ENCODE peak calls at places on chromosomes 1 and 21, in four cellular contexts. One of them, this sample, is unnamed.

GRCh38 chr1:22841754-22842370 is 130.8 kb downstream of the LACTBL1 start:
- DNase-seq in NCI-H1105: peak
- DNase-seq in stimulated activated CD8-positive, alpha-beta memory T cell treated with anti-CD3 and anti-CD28 coated beads, Interleukin-4, amount 100 ng/mL, for 4 hours: no peak
- DNase-seq in nephron progenitor cell: no peak
- DNase-seq in this sample: no peak

GRCh38 chr1:172928412-172928811 is 122.3 kb downstream of the TNFSF18 start:
- DNase-seq in NCI-H1105: no peak
- DNase-seq in stimulated activated CD8-positive, alpha-beta memory T cell treated with anti-CD3 and anti-CD28 coated beads, Interleukin-4, amount 100 ng/mL, for 4 hours: no peak
- DNase-seq in nephron progenitor cell: no peak
- DNase-seq in this sample: no peak

GRCh38 chr1:57963545-57963944 is 539.7 kb upstream of the DAB1 start:
- DNase-seq in NCI-H1105: peak
- DNase-seq in stimulated activated CD8-positive, alpha-beta memory T cell treated with anti-CD3 and anti-CD28 coated beads, Interleukin-4, amount 100 ng/mL, for 4 hours: no peak
- DNase-seq in nephron progenitor cell: no peak
- DNase-seq in this sample: no peak

GRCh38 chr1:187460093-187460492 is 631.3 kb downstream of the PLA2G4A start:
- DNase-seq in NCI-H1105: no peak
- DNase-seq in stimulated activated CD8-positive, alpha-beta memory T cell treated with anti-CD3 and anti-CD28 coated beads, Interleukin-4, amount 100 ng/mL, for 4 hours: no peak
- DNase-seq in nephron progenitor cell: no peak
- DNase-seq in this sample: no peak

GRCh38 chr1:162336621-162337020 is 40.0 kb downstream of the SPATA46 start:
- DNase-seq in NCI-H1105: no peak
- DNase-seq in stimulated activated CD8-positive, alpha-beta memory T cell treated with anti-CD3 and anti-CD28 coated beads, Interleukin-4, amount 100 ng/mL, for 4 hours: no peak
- DNase-seq in nephron progenitor cell: no peak
- DNase-seq in this sample: no peak

GRCh38 chr1:94047914-94048313 is 73.0 kb downstream of the ABCA4 start:
- DNase-seq in NCI-H1105: no peak
- DNase-seq in stimulated activated CD8-positive, alpha-beta memory T cell treated with anti-CD3 and anti-CD28 coated beads, Interleukin-4, amount 100 ng/mL, for 4 hours: no peak
- DNase-seq in nephron progenitor cell: no peak
- DNase-seq in this sample: no peak

GRCh38 chr1:41957568-41957967 is 38.8 kb upstream of the HIVEP3 start:
- DNase-seq in NCI-H1105: no peak
- DNase-seq in stimulated activated CD8-positive, alpha-beta memory T cell treated with anti-CD3 and anti-CD28 coated beads, Interleukin-4, amount 100 ng/mL, for 4 hours: no peak
- DNase-seq in nephron progenitor cell: no peak
- DNase-seq in this sample: no peak

GRCh38 chr1:113958691-113959090 is 20.6 kb upstream of the OLFML3 start:
- DNase-seq in NCI-H1105: no peak
- DNase-seq in stimulated activated CD8-positive, alpha-beta memory T cell treated with anti-CD3 and anti-CD28 coated beads, Interleukin-4, amount 100 ng/mL, for 4 hours: no peak
- DNase-seq in nephron progenitor cell: no peak
- DNase-seq in this sample: no peak

GRCh38 chr1:212860713-212861581 is 2.9 kb downstream of the FLVCR1 start:
- DNase-seq in NCI-H1105: no peak
- DNase-seq in stimulated activated CD8-positive, alpha-beta memory T cell treated with anti-CD3 and anti-CD28 coated beads, Interleukin-4, amount 100 ng/mL, for 4 hours: no peak
- DNase-seq in nephron progenitor cell: no peak
- DNase-seq in this sample: no peak

GRCh38 chr21:28336299-28336698 is 656.4 kb downstream of the LTN1 start:
- DNase-seq in NCI-H1105: no peak
- DNase-seq in stimulated activated CD8-positive, alpha-beta memory T cell treated with anti-CD3 and anti-CD28 coated beads, Interleukin-4, amount 100 ng/mL, for 4 hours: no peak
- DNase-seq in nephron progenitor cell: no peak
- DNase-seq in this sample: no peak

GRCh38 chr1:219676012-219676770 is 63.3 kb upstream of the ZC3H11B start:
- DNase-seq in NCI-H1105: no peak
- DNase-seq in stimulated activated CD8-positive, alpha-beta memory T cell treated with anti-CD3 and anti-CD28 coated beads, Interleukin-4, amount 100 ng/mL, for 4 hours: no peak
- DNase-seq in nephron progenitor cell: no peak
- DNase-seq in this sample: no peak

GRCh38 chr21:33296156-33296555 is 28.6 kb upstream of the IFNAR1 start:
- DNase-seq in NCI-H1105: no peak
- DNase-seq in stimulated activated CD8-positive, alpha-beta memory T cell treated with anti-CD3 and anti-CD28 coated beads, Interleukin-4, amount 100 ng/mL, for 4 hours: no peak
- DNase-seq in nephron progenitor cell: no peak
- DNase-seq in this sample: no peak

GRCh38 chr1:63486679-63487078 is 36.3 kb downstream of the ITGB3BP start:
- DNase-seq in NCI-H1105: no peak
- DNase-seq in stimulated activated CD8-positive, alpha-beta memory T cell treated with anti-CD3 and anti-CD28 coated beads, Interleukin-4, amount 100 ng/mL, for 4 hours: no peak
- DNase-seq in nephron progenitor cell: no peak
- DNase-seq in this sample: no peak

GRCh38 chr1:217372251-217372970 is 258.5 kb downstream of the GPATCH2 start:
- DNase-seq in NCI-H1105: no peak
- DNase-seq in stimulated activated CD8-positive, alpha-beta memory T cell treated with anti-CD3 and anti-CD28 coated beads, Interleukin-4, amount 100 ng/mL, for 4 hours: no peak
- DNase-seq in nephron progenitor cell: no peak
- DNase-seq in this sample: no peak

GRCh38 chr1:10057744-10058294 is 25.1 kb downstream of the UBE4B start:
- DNase-seq in NCI-H1105: no peak
- DNase-seq in stimulated activated CD8-positive, alpha-beta memory T cell treated with anti-CD3 and anti-CD28 coated beads, Interleukin-4, amount 100 ng/mL, for 4 hours: no peak
- DNase-seq in nephron progenitor cell: no peak
- DNase-seq in this sample: no peak

GRCh38 chr1:55005351-55006140 is 6.8 kb downstream of the BSND start:
- DNase-seq in NCI-H1105: no peak
- DNase-seq in stimulated activated CD8-positive, alpha-beta memory T cell treated with anti-CD3 and anti-CD28 coated beads, Interleukin-4, amount 100 ng/mL, for 4 hours: no peak
- DNase-seq in nephron progenitor cell: no peak
- DNase-seq in this sample: no peak

GRCh38 chr1:167173516-167174184 is 47.0 kb upstream of the POU2F1 start:
- DNase-seq in NCI-H1105: no peak
- DNase-seq in stimulated activated CD8-positive, alpha-beta memory T cell treated with anti-CD3 and anti-CD28 coated beads, Interleukin-4, amount 100 ng/mL, for 4 hours: no peak
- DNase-seq in nephron progenitor cell: no peak
- DNase-seq in this sample: no peak

GRCh38 chr1:2145946-2146835 is 48.4 kb downstream of the FAAP20 start:
- DNase-seq in NCI-H1105: no peak
- DNase-seq in stimulated activated CD8-positive, alpha-beta memory T cell treated with anti-CD3 and anti-CD28 coated beads, Interleukin-4, amount 100 ng/mL, for 4 hours: no peak
- DNase-seq in nephron progenitor cell: no peak
- DNase-seq in this sample: peak

GRCh38 chr1:187091666-187092065 is 262.9 kb downstream of the PLA2G4A start:
- DNase-seq in NCI-H1105: no peak
- DNase-seq in stimulated activated CD8-positive, alpha-beta memory T cell treated with anti-CD3 and anti-CD28 coated beads, Interleukin-4, amount 100 ng/mL, for 4 hours: no peak
- DNase-seq in nephron progenitor cell: no peak
- DNase-seq in this sample: no peak

GRCh38 chr1:176469450-176469985 is 6.5 kb downstream of the PAPPA2 start:
- DNase-seq in NCI-H1105: no peak
- DNase-seq in stimulated activated CD8-positive, alpha-beta memory T cell treated with anti-CD3 and anti-CD28 coated beads, Interleukin-4, amount 100 ng/mL, for 4 hours: no peak
- DNase-seq in nephron progenitor cell: no peak
- DNase-seq in this sample: no peak

GRCh38 chr1:208851376-208851775 is 607.2 kb upstream of the PLXNA2 start:
- DNase-seq in NCI-H1105: no peak
- DNase-seq in stimulated activated CD8-positive, alpha-beta memory T cell treated with anti-CD3 and anti-CD28 coated beads, Interleukin-4, amount 100 ng/mL, for 4 hours: no peak
- DNase-seq in nephron progenitor cell: no peak
- DNase-seq in this sample: no peak

GRCh38 chr1:180228648-180229482 is 1.2 kb upstream of the LHX4 start:
- DNase-seq in NCI-H1105: no peak
- DNase-seq in stimulated activated CD8-positive, alpha-beta memory T cell treated with anti-CD3 and anti-CD28 coated beads, Interleukin-4, amount 100 ng/mL, for 4 hours: no peak
- DNase-seq in nephron progenitor cell: no peak
- DNase-seq in this sample: no peak

GRCh38 chr21:45047257-45047656 is 27.1 kb upstream of the ADARB1 start:
- DNase-seq in NCI-H1105: no peak
- DNase-seq in stimulated activated CD8-positive, alpha-beta memory T cell treated with anti-CD3 and anti-CD28 coated beads, Interleukin-4, amount 100 ng/mL, for 4 hours: no peak
- DNase-seq in nephron progenitor cell: no peak
- DNase-seq in this sample: no peak

GRCh38 chr1:36178479-36179219 is 22.7 kb downstream of the MAP7D1 start:
- DNase-seq in NCI-H1105: no peak
- DNase-seq in stimulated activated CD8-positive, alpha-beta memory T cell treated with anti-CD3 and anti-CD28 coated beads, Interleukin-4, amount 100 ng/mL, for 4 hours: no peak
- DNase-seq in nephron progenitor cell: peak
- DNase-seq in this sample: no peak

GRCh38 chr1:156502749-156503671 is 2.4 kb upstream of the MEF2D start:
- DNase-seq in NCI-H1105: no peak
- DNase-seq in stimulated activated CD8-positive, alpha-beta memory T cell treated with anti-CD3 and anti-CD28 coated beads, Interleukin-4, amount 100 ng/mL, for 4 hours: no peak
- DNase-seq in nephron progenitor cell: no peak
- DNase-seq in this sample: no peak

GRCh38 chr1:22332795-22333499 is 118.7 kb upstream of the ZBTB40 start:
- DNase-seq in NCI-H1105: no peak
- DNase-seq in stimulated activated CD8-positive, alpha-beta memory T cell treated with anti-CD3 and anti-CD28 coated beads, Interleukin-4, amount 100 ng/mL, for 4 hours: no peak
- DNase-seq in nephron progenitor cell: no peak
- DNase-seq in this sample: no peak

GRCh38 chr1:156664949-156665411 is 12.2 kb downstream of the NES start:
- DNase-seq in NCI-H1105: no peak
- DNase-seq in stimulated activated CD8-positive, alpha-beta memory T cell treated with anti-CD3 and anti-CD28 coated beads, Interleukin-4, amount 100 ng/mL, for 4 hours: no peak
- DNase-seq in nephron progenitor cell: no peak
- DNase-seq in this sample: no peak

GRCh38 chr1:204335533-204335932 is 24.2 kb downstream of the PLEKHA6 start:
- DNase-seq in NCI-H1105: no peak
- DNase-seq in stimulated activated CD8-positive, alpha-beta memory T cell treated with anti-CD3 and anti-CD28 coated beads, Interleukin-4, amount 100 ng/mL, for 4 hours: no peak
- DNase-seq in nephron progenitor cell: no peak
- DNase-seq in this sample: no peak

GRCh38 chr1:15723631-15724246 is 12.3 kb upstream of the SLC25A34 start:
- DNase-seq in NCI-H1105: no peak
- DNase-seq in stimulated activated CD8-positive, alpha-beta memory T cell treated with anti-CD3 and anti-CD28 coated beads, Interleukin-4, amount 100 ng/mL, for 4 hours: no peak
- DNase-seq in nephron progenitor cell: no peak
- DNase-seq in this sample: no peak

GRCh38 chr21:26887241-26887640 is 42.0 kb upstream of the ADAMTS1 start:
- DNase-seq in NCI-H1105: no peak
- DNase-seq in stimulated activated CD8-positive, alpha-beta memory T cell treated with anti-CD3 and anti-CD28 coated beads, Interleukin-4, amount 100 ng/mL, for 4 hours: no peak
- DNase-seq in nephron progenitor cell: no peak
- DNase-seq in this sample: no peak

GRCh38 chr1:14987829-14988603 is 165.5 kb upstream of the TMEM51 start:
- DNase-seq in NCI-H1105: no peak
- DNase-seq in stimulated activated CD8-positive, alpha-beta memory T cell treated with anti-CD3 and anti-CD28 coated beads, Interleukin-4, amount 100 ng/mL, for 4 hours: no peak
- DNase-seq in nephron progenitor cell: no peak
- DNase-seq in this sample: no peak

GRCh38 chr1:157369808-157370521 is 182.3 kb downstream of the FCRL5 start:
- DNase-seq in NCI-H1105: peak
- DNase-seq in stimulated activated CD8-positive, alpha-beta memory T cell treated with anti-CD3 and anti-CD28 coated beads, Interleukin-4, amount 100 ng/mL, for 4 hours: no peak
- DNase-seq in nephron progenitor cell: peak
- DNase-seq in this sample: peak

GRCh38 chr21:38678827-38679226 is 126.9 kb upstream of the ETS2 start:
- DNase-seq in NCI-H1105: no peak
- DNase-seq in stimulated activated CD8-positive, alpha-beta memory T cell treated with anti-CD3 and anti-CD28 coated beads, Interleukin-4, amount 100 ng/mL, for 4 hours: no peak
- DNase-seq in nephron progenitor cell: no peak
- DNase-seq in this sample: no peak

GRCh38 chr1:244672961-244673695 is 20.2 kb downstream of the DESI2 start:
- DNase-seq in NCI-H1105: no peak
- DNase-seq in stimulated activated CD8-positive, alpha-beta memory T cell treated with anti-CD3 and anti-CD28 coated beads, Interleukin-4, amount 100 ng/mL, for 4 hours: no peak
- DNase-seq in nephron progenitor cell: no peak
- DNase-seq in this sample: no peak

GRCh38 chr1:61284226-61284854 is 202.0 kb downstream of the NFIA start:
- DNase-seq in NCI-H1105: no peak
- DNase-seq in stimulated activated CD8-positive, alpha-beta memory T cell treated with anti-CD3 and anti-CD28 coated beads, Interleukin-4, amount 100 ng/mL, for 4 hours: no peak
- DNase-seq in nephron progenitor cell: no peak
- DNase-seq in this sample: no peak

GRCh38 chr1:42950146-42950480 is 8.6 kb downstream of the SLC2A1 start:
- DNase-seq in NCI-H1105: no peak
- DNase-seq in stimulated activated CD8-positive, alpha-beta memory T cell treated with anti-CD3 and anti-CD28 coated beads, Interleukin-4, amount 100 ng/mL, for 4 hours: no peak
- DNase-seq in nephron progenitor cell: no peak
- DNase-seq in this sample: no peak

GRCh38 chr1:147072371-147073061 is 99.8 kb downstream of the PRKAB2 start:
- DNase-seq in NCI-H1105: no peak
- DNase-seq in stimulated activated CD8-positive, alpha-beta memory T cell treated with anti-CD3 and anti-CD28 coated beads, Interleukin-4, amount 100 ng/mL, for 4 hours: no peak
- DNase-seq in nephron progenitor cell: peak
- DNase-seq in this sample: peak

This sample was measured in activated CD8-positive, alpha-beta T cell treated with anti-CD3 and anti-CD28 coated beads, Interleukin-2, amount 10 ng/mL, durations not matched to agents 7 days and 5 days.